ENCODE peak calls at places on chromosomes 5 and 9, in ten cellular contexts. K, R, D, T, I, J, S, E, P and H are unnamed samples.

GRCh38 chr9:127684576-127684975 is 22.2 kb upstream of the CFAP157 start:
- DNase-seq in E (no peak), J (no peak), K (no peak), D (peak; percentile 82), P (no peak), S (no peak), I (peak; percentile 92), R (no peak), T (no peak), H (no peak)

GRCh38 chr5:141919218-141920129 is 4.2 kb upstream of the DELE1 start:
- DNase-seq in K (no peak), T (no peak), R (no peak), I (no peak), J (no peak), P (no peak), S (no peak), D (no peak), E (no peak), H (no peak)

GRCh38 chr9:17349816-17350215 is 215.0 kb downstream of the CNTLN start:
- DNase-seq in I (peak; percentile 65), P (no peak), R (peak; percentile 8), S (peak; percentile 53), E (no peak), J (no peak), D (peak; percentile 27), K (no peak), T (no peak), H (no peak)

GRCh38 chr9:99169982-99170761 is 51.6 kb downstream of the ALG2 start:
- DNase-seq in E (no peak), I (no peak), S (no peak), D (no peak), P (no peak), J (no peak), K (no peak), T (no peak), R (no peak), H (no peak)

GRCh38 chr5:95780597-95780996 is 41.9 kb downstream of the GLRX start:
- DNase-seq in E (no peak), S (no peak), R (no peak), K (no peak), J (no peak), P (no peak), I (peak; percentile 23), T (no peak), D (no peak), H (no peak)

GRCh38 chr5:72452515-72453259 is 54.5 kb downstream of the ZNF366 start:
- DNase-seq in P (no peak), R (peak; percentile 86), E (no peak), J (no peak), T (no peak), I (peak; percentile 96), S (peak; percentile 81), D (peak; percentile 85), K (no peak), H (peak; percentile 36)

GRCh38 chr9:4506490-4506889 is 16.2 kb downstream of the SLC1A1 start:
- DNase-seq in R (no peak), K (no peak), D (no peak), I (no peak), S (no peak), T (no peak), J (no peak), P (no peak), E (no peak), H (no peak)

GRCh38 chr5:127112347-127112864 is 39.1 kb upstream of the C5orf63 start:
- DNase-seq in K (no peak), I (peak; percentile 61), T (no peak), E (no peak), R (no peak), D (no peak), S (peak; percentile 41), J (no peak), P (no peak), H (no peak)

GRCh38 chr5:148342371-148343048 is 7.2 kb downstream of the SPINK9 start:
- DNase-seq in P (no peak), T (no peak), I (no peak), R (no peak), S (no peak), D (no peak), J (no peak), E (no peak), K (no peak), H (no peak)

GRCh38 chr5:126523818-126524522 is 71.0 kb downstream of the ALDH7A1 start:
- DNase-seq in K (no peak), P (no peak), E (no peak), I (peak; percentile 48), J (no peak), R (no peak), D (no peak), T (no peak), S (peak; percentile 15), H (no peak)

GRCh38 chr5:139696894-139697658 is 48.9 kb downstream of the CXXC5 start:
- DNase-seq in S (peak; percentile 97), T (no peak), E (no peak), R (peak; percentile 82), I (peak; percentile 97), K (no peak), J (no peak), D (peak; percentile 90), P (no peak), H (peak; percentile 86)

GRCh38 chr9:96856363-96857286 is 2.3 kb upstream of the ZNF782 start:
- DNase-seq in S (peak; percentile 71), R (peak; percentile 57), K (peak; percentile 60), P (peak; percentile 59), D (peak; percentile 62), T (peak; percentile 48), I (peak; percentile 76), J (peak; percentile 65), E (peak; percentile 70), H (peak; percentile 48)

GRCh38 chr9:129549139-129549538 is 71.8 kb downstream of the C9orf50 start:
- DNase-seq in J (no peak), R (no peak), P (no peak), D (no peak), T (no peak), I (peak; percentile 39), E (no peak), K (no peak), S (no peak), H (no peak)

GRCh38 chr5:154740957-154741356 is 14.2 kb upstream of the LARP1 start:
- DNase-seq in S (peak; percentile 37), E (no peak), P (no peak), K (no peak), T (no peak), I (peak; percentile 28), R (no peak), J (no peak), D (peak; percentile 74), H (no peak)

GRCh38 chr9:6272229-6272597 is 56.0 kb upstream of the TPD52L3 start:
- DNase-seq in R (no peak), T (no peak), S (peak; percentile 31), P (no peak), D (peak; percentile 58), I (peak; percentile 32), J (no peak), E (no peak), K (no peak), H (no peak)

GRCh38 chr9:93900436-93900819 is 54.7 kb downstream of the BARX1 start:
- DNase-seq in E (no peak), S (no peak), P (no peak), R (no peak), K (no peak), J (no peak), T (no peak), D (no peak), I (no peak), H (no peak)

GRCh38 chr5:141742866-141743651 is 61.0 kb upstream of the ARAP3 start:
- DNase-seq in R (no peak), K (no peak), I (peak; percentile 43), E (peak; percentile 65), D (peak; percentile 47), P (no peak), T (no peak), S (peak; percentile 27), J (no peak), H (no peak)

GRCh38 chr5:68406767-68407232 is 191.2 kb downstream of the PIK3R1 start:
- DNase-seq in T (no peak), J (no peak), K (no peak), S (no peak), D (no peak), P (no peak), R (no peak), I (no peak), E (peak; percentile 51), H (no peak)

GRCh38 chr5:69105996-69106906 is 12.4 kb downstream of the SLC30A5 start:
- DNase-seq in E (no peak), K (no peak), J (no peak), T (no peak), R (no peak), D (no peak), I (no peak), P (no peak), S (no peak), H (no peak)

GRCh38 chr9:102087141-102087540 is 348.7 kb upstream of the GRIN3A start:
- DNase-seq in J (no peak), I (no peak), R (no peak), S (no peak), P (no peak), E (no peak), T (no peak), K (no peak), D (no peak), H (no peak)

GRCh38 chr5:175920506-175920865 is 47.6 kb downstream of the THOC3 start:
- DNase-seq in I (no peak), D (no peak), J (no peak), R (no peak), T (no peak), K (no peak), E (no peak), P (no peak), S (peak; percentile 15), H (no peak)

GRCh38 chr9:109447329-109448076 is 50.6 kb downstream of the PTPN3 start:
- DNase-seq in D (no peak), R (peak; percentile 72), I (no peak), P (no peak), T (no peak), J (no peak), K (no peak), S (no peak), E (no peak), H (no peak)

GRCh38 chr9:32866292-32866691 is 83.0 kb downstream of the TMEM215 start:
- DNase-seq in J (no peak), T (no peak), R (peak; percentile 19), K (no peak), D (no peak), I (no peak), E (no peak), S (no peak), P (no peak), H (no peak)